ENCODE peak calls at places on chromosomes 1 and 21, in five cellular contexts. C is heart left ventricle, X is stomach, K is spleen, G is suprapubic skin. P is an unnamed sample.
A peak's percentile ranks its signal among the peaks of the same experiment; 100 is the strongest.

GRCh38 chr1:174800221-174800791 is 199.4 kb upstream of the CACYBP start:
- DNase-seq in G (no peak), X (no peak), K (peak; percentile 75), C (no peak), P (no peak)

GRCh38 chr1:23103001-23103879 is 65.4 kb downstream of the LUZP1 start:
- DNase-seq in K (no peak), X (no peak), G (no peak), C (no peak), P (no peak)

GRCh38 chr1:195584870-195585624 is 1023.2 kb downstream of the KCNT2 start:
- DNase-seq in G (no peak), K (peak; percentile 27), X (no peak), C (no peak), P (no peak)

GRCh38 chr1:24438423-24438901 is 22.9 kb downstream of the NIPAL3 start:
- DNase-seq in K (no peak), X (no peak), C (peak; percentile 71), G (peak; percentile 87), P (no peak)

GRCh38 chr1:214499732-214500131 is 51.7 kb downstream of the PTPN14 start:
- DNase-seq in C (no peak), K (no peak), G (no peak), X (no peak), P (no peak)

GRCh38 chr1:223870617-223871574 is 25.1 kb upstream of the TP53BP2 start:
- DNase-seq in C (no peak), G (no peak), X (no peak), K (peak; percentile 77), P (peak; percentile 100)

GRCh38 chr1:50968884-50969610 is 998 bp upstream of the CDKN2C start:
- DNase-seq in C (peak; percentile 57), X (peak; percentile 56), K (peak; percentile 92), G (peak; percentile 71), P (peak; percentile 90)

GRCh38 chr21:34878940-34879339 is 170.2 kb downstream of the RUNX1 start:
- DNase-seq in G (no peak), K (no peak), X (no peak), C (no peak), P (no peak)

GRCh38 chr1:15103906-15104305 is 49.6 kb upstream of the TMEM51 start:
- DNase-seq in C (peak; percentile 9), K (no peak), G (no peak), X (no peak), P (no peak)

GRCh38 chr1:172823534-172823933 is 164.6 kb downstream of the FASLG start:
- DNase-seq in X (no peak), G (no peak), C (peak; percentile 29), K (no peak), P (no peak)

GRCh38 chr1:99482286-99482685 is 163.6 kb upstream of the PALMD start:
- DNase-seq in G (no peak), K (no peak), X (no peak), C (no peak), P (no peak)

GRCh38 chr1:209404577-209404976 is 178.9 kb upstream of the CAMK1G start:
- DNase-seq in X (no peak), C (peak; percentile 46), K (no peak), G (no peak), P (no peak)

GRCh38 chr1:116724765-116725375 is 29.4 kb upstream of the CD2 start:
- DNase-seq in X (peak; percentile 69), G (no peak), C (peak; percentile 44), K (no peak), P (peak; percentile 80)

GRCh38 chr1:89996415-89997110 is 1.7 kb downstream of the ZNF326 start:
- DNase-seq in C (no peak), X (no peak), K (no peak), G (no peak), P (no peak)

GRCh38 chr1:69328186-69328585 is 239.5 kb upstream of the LRRC7 start:
- DNase-seq in C (no peak), X (no peak), G (no peak), K (no peak), P (no peak)

GRCh38 chr1:30904962-30905335 is 3.6 kb downstream of the SDC3 start:
- DNase-seq in K (peak; percentile 35), G (peak; percentile 46), C (no peak), X (no peak), P (no peak)

GRCh38 chr1:92728687-92729086 is 56.2 kb downstream of the EVI5 start:
- DNase-seq in K (no peak), G (no peak), X (no peak), C (no peak), P (no peak)

GRCh38 chr1:119631433-119632102 is 16.5 kb downstream of the ZNF697 start:
- DNase-seq in C (peak; percentile 94), X (peak; percentile 87), K (peak; percentile 87), G (peak; percentile 93), P (peak; percentile 92)

GRCh38 chr1:221573727-221574126 is 168.2 kb downstream of the DUSP10 start:
- DNase-seq in C (peak; percentile 55), K (no peak), G (no peak), X (no peak), P (no peak)

GRCh38 chr21:42063206-42063577 is 7.9 kb upstream of the UMODL1 start:
- DNase-seq in C (no peak), X (peak; percentile 48), K (peak; percentile 86), G (no peak), P (no peak)

GRCh38 chr1:217244946-217245345 is 385.9 kb downstream of the GPATCH2 start:
- DNase-seq in X (no peak), G (no peak), K (no peak), C (no peak), P (no peak)

GRCh38 chr1:244948416-244948815 is 84.1 kb upstream of the HNRNPU start:
- DNase-seq in K (no peak), C (no peak), X (no peak), G (no peak), P (no peak)

GRCh38 chr1:43847290-43847689 is 86.3 kb upstream of the ARTN start:
- DNase-seq in C (no peak), X (no peak), K (no peak), G (no peak), P (no peak)

GRCh38 chr1:240946926-240947325 is 335.0 kb upstream of the GREM2 start:
- DNase-seq in G (no peak), K (no peak), C (no peak), X (no peak), P (peak; percentile 27)

GRCh38 chr1:57464756-57465155 is 40.9 kb upstream of the DAB1 start:
- DNase-seq in C (no peak), G (no peak), X (no peak), K (no peak), P (no peak)

GRCh38 chr1:224922404-224923164 is 6.9 kb upstream of the DNAH14 start:
- DNase-seq in X (peak; percentile 34), K (no peak), C (no peak), G (no peak), P (peak; percentile 35)

DNA sequence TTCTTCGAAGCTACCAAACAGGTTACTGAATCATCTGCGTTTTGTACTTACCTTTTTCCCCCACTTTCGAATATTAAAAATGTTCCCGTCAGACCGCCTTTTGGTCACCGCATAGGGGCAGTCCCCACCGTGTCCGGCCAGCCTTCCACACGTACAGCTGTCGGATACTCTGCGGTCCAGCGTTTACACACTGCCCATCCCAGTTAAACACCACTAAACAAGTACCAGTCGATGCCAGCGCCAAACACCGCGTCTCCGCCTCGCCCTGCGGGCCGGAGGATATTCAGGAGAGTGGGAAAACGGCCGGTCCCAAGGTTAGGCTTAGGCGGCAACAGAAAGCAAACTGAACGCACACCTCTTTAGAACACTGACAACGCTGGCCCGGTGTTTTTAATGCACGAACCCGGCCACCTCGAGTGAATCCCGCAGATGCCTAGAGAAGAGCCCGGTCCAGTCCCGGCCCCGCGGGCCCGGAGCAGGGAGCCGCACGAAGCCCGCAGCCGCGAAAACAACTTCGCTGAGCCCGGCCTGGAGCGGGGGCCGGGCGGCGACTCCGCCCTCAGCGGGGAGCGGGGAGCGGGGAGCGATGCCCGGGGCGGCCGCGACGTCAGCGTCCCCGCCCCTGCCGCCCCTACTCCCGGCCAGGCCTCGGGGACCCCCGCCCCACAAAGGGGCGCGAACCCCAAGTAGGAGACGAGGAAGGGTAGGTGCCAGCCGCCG is 730 bp upstream of the PHF13 start:
- DNase-seq in X (peak; percentile 62), K (no peak), C (peak; percentile 58), G (peak; percentile 81), P (peak; percentile 67)
- TF ChIP-seq POLR2A in X (no peak), K (no peak), C (no peak), G (no peak), P (peak; percentile 57)

GRCh38 chr1:11733351-11733750 is 2.6 kb upstream of the AGTRAP start:
- DNase-seq in G (no peak), C (no peak), X (no peak), K (no peak), P (no peak)
- TF ChIP-seq POLR2A in G (no peak), C (no peak), X (no peak), K (no peak), P (no peak)

DNA sequence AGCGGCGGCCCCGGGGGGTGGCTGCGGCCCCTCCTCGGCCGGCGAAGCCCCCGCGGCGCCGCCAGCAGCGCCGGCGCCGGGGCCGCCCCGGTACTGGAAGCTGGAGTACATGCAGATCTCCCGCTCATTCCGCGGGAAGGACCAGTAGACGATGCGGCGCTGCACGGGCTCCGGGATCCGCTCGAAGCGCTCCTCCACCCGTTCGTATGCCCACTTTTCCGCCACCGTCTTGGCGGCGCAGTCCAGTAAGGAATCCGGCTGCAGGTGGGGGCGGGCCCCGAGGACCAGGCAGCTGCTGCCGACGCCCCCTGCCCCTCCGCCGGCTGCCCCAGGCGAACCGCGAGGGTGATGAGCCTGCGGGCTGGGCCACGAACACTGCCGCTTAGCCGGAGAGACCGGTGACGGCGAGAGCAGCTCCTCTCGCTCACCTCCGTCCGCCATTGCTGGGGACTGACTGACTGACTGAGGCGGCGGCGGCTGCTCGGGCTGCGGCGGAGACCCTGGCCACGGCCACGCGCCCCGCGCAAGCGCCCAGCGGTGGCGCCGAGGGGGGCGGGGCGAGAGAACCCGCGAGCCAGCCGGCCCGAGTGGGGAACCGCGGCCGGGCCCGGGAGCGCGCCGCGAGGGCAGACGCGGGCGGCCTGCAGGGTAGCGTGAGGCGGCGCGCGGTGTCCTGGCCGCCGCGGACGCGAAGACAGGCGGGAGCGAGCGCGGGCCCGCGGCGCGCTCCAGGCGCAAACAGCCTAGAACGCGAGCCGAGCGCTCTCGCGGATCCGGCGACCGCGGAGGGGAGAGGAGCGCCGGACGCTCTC is at the start of gene ZSWIM5:
- DNase-seq in K (peak; percentile 90), G (peak; percentile 66), C (peak; percentile 52), X (peak; percentile 77), P (peak; percentile 58)
- TF ChIP-seq POLR2A in K (no peak), G (no peak), C (no peak), X (no peak), P (no peak)

GRCh38 chr21:38402291-38402690 is 96.0 kb downstream of the ERG start:
- DNase-seq in K (no peak), C (no peak), G (no peak), X (no peak), P (no peak)

GRCh38 chr21:38404134-38404533 is 94.1 kb downstream of the ERG start:
- DNase-seq in K (no peak), C (no peak), X (no peak), G (no peak), P (no peak)

GRCh38 chr21:38401527-38401926 is 96.8 kb downstream of the ERG start:
- DNase-seq in X (no peak), K (no peak), C (no peak), G (no peak), P (no peak)

GRCh38 chr21:38400195-38400695 is 98.0 kb downstream of the ERG start:
- DNase-seq in C (no peak), G (no peak), K (no peak), X (no peak), P (no peak)

DNA sequence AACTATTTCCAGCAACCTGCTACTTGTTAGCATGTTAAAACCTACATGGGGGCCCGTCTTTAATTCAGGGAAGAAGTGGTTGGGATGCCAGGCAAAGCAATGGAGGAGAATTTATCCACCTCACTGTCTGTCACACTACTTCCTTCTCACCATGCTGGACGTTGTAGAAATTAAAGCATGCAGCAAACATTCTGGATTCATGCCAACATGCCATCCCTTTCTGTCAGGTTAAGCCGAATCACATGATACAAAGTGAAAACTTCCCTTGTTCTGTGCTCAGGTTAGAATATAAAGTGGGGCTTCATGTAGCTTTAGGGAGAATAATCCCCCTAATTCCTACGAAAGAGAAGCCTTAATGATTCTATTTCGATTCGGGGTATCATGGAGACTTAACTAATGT is 95.5 kb downstream of the ERG start:
- DNase-seq in X (no peak), C (no peak), K (no peak), G (no peak), P (no peak)
- TF ChIP-seq POLR2A in X (no peak), C (no peak), K (no peak), G (no peak), P (no peak)